ENCODE peak calls at places on chromosome 4, in ten cellular contexts. One of them, this sample, is unnamed.

GRCh38 chr4:83516042-83516772 is 19.7 kb upstream of the GPAT3 start:
- DNase-seq in AG10803: peak; percentile 60
- DNase-seq in GM18507: no peak
- DNase-seq in memory B cell: no peak
- DNase-seq in hepatocyte: no peak
- DNase-seq in caudate nucleus: no peak
- DNase-seq in AG08396: peak; percentile 35
- DNase-seq in brain microvascular endothelial cell: peak; percentile 32
- DNase-seq in glutamatergic neuron: no peak
- DNase-seq in activated naive CD8-positive, alpha-beta T cell treated with anti-CD3 and anti-CD28 coated beads, Interleukin-2, amount 50 U/mL, for 24 hours: no peak
- DNase-seq in this sample: no peak

GRCh38 chr4:47106561-47106960 is 75.2 kb downstream of the GABRB1 start:
- DNase-seq in glutamatergic neuron: no peak
- DNase-seq in hepatocyte: no peak
- DNase-seq in caudate nucleus: no peak
- DNase-seq in memory B cell: no peak
- DNase-seq in AG08396: peak; percentile 11
- DNase-seq in brain microvascular endothelial cell: no peak
- DNase-seq in GM18507: no peak
- DNase-seq in activated naive CD8-positive, alpha-beta T cell treated with anti-CD3 and anti-CD28 coated beads, Interleukin-2, amount 50 U/mL, for 24 hours: no peak
- DNase-seq in AG10803: no peak
- DNase-seq in this sample: no peak

GRCh38 chr4:4323705-4324534 is 33.9 kb downstream of the ZBTB49 start:
- DNase-seq in brain microvascular endothelial cell: peak; percentile 7
- DNase-seq in hepatocyte: no peak
- DNase-seq in activated naive CD8-positive, alpha-beta T cell treated with anti-CD3 and anti-CD28 coated beads, Interleukin-2, amount 50 U/mL, for 24 hours: no peak
- DNase-seq in AG10803: no peak
- DNase-seq in AG08396: no peak
- DNase-seq in caudate nucleus: no peak
- DNase-seq in memory B cell: no peak
- DNase-seq in glutamatergic neuron: no peak
- DNase-seq in GM18507: no peak
- DNase-seq in this sample: no peak

GRCh38 chr4:15262396-15262795 is 165.4 kb upstream of the C1QTNF7 start:
- DNase-seq in activated naive CD8-positive, alpha-beta T cell treated with anti-CD3 and anti-CD28 coated beads, Interleukin-2, amount 50 U/mL, for 24 hours: no peak
- DNase-seq in hepatocyte: no peak
- DNase-seq in glutamatergic neuron: no peak
- DNase-seq in GM18507: no peak
- DNase-seq in memory B cell: no peak
- DNase-seq in AG10803: no peak
- DNase-seq in caudate nucleus: no peak
- DNase-seq in brain microvascular endothelial cell: peak; percentile 38
- DNase-seq in AG08396: no peak
- DNase-seq in this sample: no peak

GRCh38 chr4:145890689-145891088 is 47.9 kb downstream of the ZNF827 start:
- DNase-seq in AG10803: no peak
- DNase-seq in AG08396: no peak
- DNase-seq in activated naive CD8-positive, alpha-beta T cell treated with anti-CD3 and anti-CD28 coated beads, Interleukin-2, amount 50 U/mL, for 24 hours: no peak
- DNase-seq in glutamatergic neuron: no peak
- DNase-seq in GM18507: no peak
- DNase-seq in hepatocyte: no peak
- DNase-seq in brain microvascular endothelial cell: no peak
- DNase-seq in caudate nucleus: no peak
- DNase-seq in memory B cell: no peak
- DNase-seq in this sample: no peak

GRCh38 chr4:161404346-161405110 is 759.3 kb downstream of the FSTL5 start:
- DNase-seq in GM18507: no peak
- DNase-seq in glutamatergic neuron: no peak
- DNase-seq in AG08396: no peak
- DNase-seq in caudate nucleus: no peak
- DNase-seq in brain microvascular endothelial cell: no peak
- DNase-seq in memory B cell: no peak
- DNase-seq in AG10803: no peak
- DNase-seq in hepatocyte: no peak
- DNase-seq in activated naive CD8-positive, alpha-beta T cell treated with anti-CD3 and anti-CD28 coated beads, Interleukin-2, amount 50 U/mL, for 24 hours: no peak
- DNase-seq in this sample: no peak

GRCh38 chr4:168615294-168615693 is 118.4 kb downstream of the PALLD start:
- DNase-seq in AG08396: peak; percentile 18
- DNase-seq in brain microvascular endothelial cell: peak; percentile 52
- DNase-seq in AG10803: peak; percentile 99
- DNase-seq in caudate nucleus: no peak
- DNase-seq in GM18507: no peak
- DNase-seq in glutamatergic neuron: no peak
- DNase-seq in hepatocyte: no peak
- DNase-seq in activated naive CD8-positive, alpha-beta T cell treated with anti-CD3 and anti-CD28 coated beads, Interleukin-2, amount 50 U/mL, for 24 hours: no peak
- DNase-seq in memory B cell: no peak
- DNase-seq in this sample: no peak

GRCh38 chr4:176538217-176538925 is 218.6 kb downstream of the SPCS3 start:
- DNase-seq in hepatocyte: no peak
- DNase-seq in brain microvascular endothelial cell: peak; percentile 96
- DNase-seq in memory B cell: no peak
- DNase-seq in caudate nucleus: no peak
- DNase-seq in GM18507: no peak
- DNase-seq in activated naive CD8-positive, alpha-beta T cell treated with anti-CD3 and anti-CD28 coated beads, Interleukin-2, amount 50 U/mL, for 24 hours: no peak
- DNase-seq in AG08396: peak; percentile 57
- DNase-seq in glutamatergic neuron: no peak
- DNase-seq in AG10803: peak; percentile 90
- DNase-seq in this sample: no peak

GRCh38 chr4:75180790-75181776 is 248.2 kb downstream of the PARM1 start:
- DNase-seq in AG08396: peak; percentile 17
- DNase-seq in GM18507: peak; percentile 20
- DNase-seq in memory B cell: peak; percentile 15
- DNase-seq in glutamatergic neuron: no peak
- DNase-seq in activated naive CD8-positive, alpha-beta T cell treated with anti-CD3 and anti-CD28 coated beads, Interleukin-2, amount 50 U/mL, for 24 hours: no peak
- DNase-seq in hepatocyte: no peak
- DNase-seq in AG10803: peak; percentile 1
- DNase-seq in brain microvascular endothelial cell: peak; percentile 6
- DNase-seq in caudate nucleus: no peak
- DNase-seq in this sample: peak; percentile 82

GRCh38 chr4:8578717-8579116 is 1.5 kb upstream of the GPR78 start:
- DNase-seq in brain microvascular endothelial cell: no peak
- DNase-seq in memory B cell: no peak
- DNase-seq in hepatocyte: no peak
- DNase-seq in caudate nucleus: no peak
- DNase-seq in glutamatergic neuron: no peak
- DNase-seq in activated naive CD8-positive, alpha-beta T cell treated with anti-CD3 and anti-CD28 coated beads, Interleukin-2, amount 50 U/mL, for 24 hours: no peak
- DNase-seq in AG08396: no peak
- DNase-seq in GM18507: no peak
- DNase-seq in AG10803: no peak
- DNase-seq in this sample: no peak

GRCh38 chr4:181509073-181509472 is 734.1 kb upstream of the TENM3 start:
- DNase-seq in hepatocyte: no peak
- DNase-seq in AG08396: no peak
- DNase-seq in GM18507: no peak
- DNase-seq in memory B cell: no peak
- DNase-seq in AG10803: no peak
- DNase-seq in caudate nucleus: no peak
- DNase-seq in glutamatergic neuron: no peak
- DNase-seq in activated naive CD8-positive, alpha-beta T cell treated with anti-CD3 and anti-CD28 coated beads, Interleukin-2, amount 50 U/mL, for 24 hours: no peak
- DNase-seq in brain microvascular endothelial cell: no peak
- DNase-seq in this sample: no peak

GRCh38 chr4:128285085-128286023 is 2.3 kb downstream of the PGRMC2 start:
- DNase-seq in AG08396: peak; percentile 26
- DNase-seq in activated naive CD8-positive, alpha-beta T cell treated with anti-CD3 and anti-CD28 coated beads, Interleukin-2, amount 50 U/mL, for 24 hours: no peak
- DNase-seq in AG10803: peak; percentile 74
- DNase-seq in brain microvascular endothelial cell: no peak
- DNase-seq in memory B cell: no peak
- DNase-seq in caudate nucleus: no peak
- DNase-seq in hepatocyte: peak; percentile 35
- DNase-seq in GM18507: no peak
- DNase-seq in glutamatergic neuron: no peak
- DNase-seq in this sample: no peak

GRCh38 chr4:147731611-147732515 is at the start of gene ARHGAP10:
- DNase-seq in glutamatergic neuron: peak; percentile 71
- DNase-seq in caudate nucleus: peak; percentile 54
- DNase-seq in AG10803: peak; percentile 79
- DNase-seq in hepatocyte: peak; percentile 83
- DNase-seq in GM18507: peak; percentile 35
- DNase-seq in memory B cell: peak; percentile 35
- DNase-seq in brain microvascular endothelial cell: peak; percentile 62
- DNase-seq in AG08396: peak; percentile 82
- DNase-seq in activated naive CD8-positive, alpha-beta T cell treated with anti-CD3 and anti-CD28 coated beads, Interleukin-2, amount 50 U/mL, for 24 hours: peak; percentile 70
- DNase-seq in this sample: peak; percentile 82

GRCh38 chr4:153137677-153138630 is 66.3 kb upstream of the TRIM2 start:
- DNase-seq in GM18507: no peak
- DNase-seq in hepatocyte: no peak
- DNase-seq in caudate nucleus: no peak
- DNase-seq in AG10803: no peak
- DNase-seq in glutamatergic neuron: peak; percentile 25
- DNase-seq in memory B cell: no peak
- DNase-seq in AG08396: no peak
- DNase-seq in brain microvascular endothelial cell: no peak
- DNase-seq in activated naive CD8-positive, alpha-beta T cell treated with anti-CD3 and anti-CD28 coated beads, Interleukin-2, amount 50 U/mL, for 24 hours: no peak
- DNase-seq in this sample: no peak

GRCh38 chr4:1511441-1512041 is 105.3 kb upstream of the NKX1-1 start:
- DNase-seq in caudate nucleus: peak; percentile 20
- DNase-seq in brain microvascular endothelial cell: peak; percentile 49
- DNase-seq in AG08396: peak; percentile 77
- DNase-seq in AG10803: peak; percentile 80
- DNase-seq in memory B cell: no peak
- DNase-seq in activated naive CD8-positive, alpha-beta T cell treated with anti-CD3 and anti-CD28 coated beads, Interleukin-2, amount 50 U/mL, for 24 hours: peak; percentile 30
- DNase-seq in glutamatergic neuron: no peak
- DNase-seq in hepatocyte: no peak
- DNase-seq in GM18507: no peak
- DNase-seq in this sample: peak; percentile 3

GRCh38 chr4:155548173-155548572 is 118.5 kb upstream of the GUCY1A1 start:
- DNase-seq in AG10803: peak; percentile 90
- DNase-seq in glutamatergic neuron: no peak
- DNase-seq in hepatocyte: no peak
- DNase-seq in memory B cell: no peak
- DNase-seq in caudate nucleus: no peak
- DNase-seq in brain microvascular endothelial cell: no peak
- DNase-seq in activated naive CD8-positive, alpha-beta T cell treated with anti-CD3 and anti-CD28 coated beads, Interleukin-2, amount 50 U/mL, for 24 hours: no peak
- DNase-seq in AG08396: no peak
- DNase-seq in GM18507: no peak
- DNase-seq in this sample: no peak

GRCh38 chr4:123856689-123857545 is 460.3 kb downstream of the SPRY1 start:
- DNase-seq in AG08396: peak; percentile 46
- DNase-seq in hepatocyte: peak; percentile 72
- DNase-seq in activated naive CD8-positive, alpha-beta T cell treated with anti-CD3 and anti-CD28 coated beads, Interleukin-2, amount 50 U/mL, for 24 hours: no peak
- DNase-seq in memory B cell: no peak
- DNase-seq in caudate nucleus: no peak
- DNase-seq in glutamatergic neuron: peak; percentile 21
- DNase-seq in brain microvascular endothelial cell: peak; percentile 34
- DNase-seq in GM18507: no peak
- DNase-seq in AG10803: peak; percentile 44
- DNase-seq in this sample: no peak

GRCh38 chr4:2363056-2363719 is 55.3 kb downstream of the ZFYVE28 start:
- DNase-seq in hepatocyte: peak; percentile 62
- DNase-seq in brain microvascular endothelial cell: no peak
- DNase-seq in AG10803: peak; percentile 55
- DNase-seq in GM18507: no peak
- DNase-seq in AG08396: no peak
- DNase-seq in activated naive CD8-positive, alpha-beta T cell treated with anti-CD3 and anti-CD28 coated beads, Interleukin-2, amount 50 U/mL, for 24 hours: no peak
- DNase-seq in glutamatergic neuron: no peak
- DNase-seq in memory B cell: no peak
- DNase-seq in caudate nucleus: no peak
- DNase-seq in this sample: no peak

GRCh38 chr4:168421055-168421454 is 59.2 kb downstream of the DDX60L start:
- DNase-seq in AG10803: no peak
- DNase-seq in activated naive CD8-positive, alpha-beta T cell treated with anti-CD3 and anti-CD28 coated beads, Interleukin-2, amount 50 U/mL, for 24 hours: no peak
- DNase-seq in memory B cell: no peak
- DNase-seq in GM18507: no peak
- DNase-seq in caudate nucleus: no peak
- DNase-seq in glutamatergic neuron: no peak
- DNase-seq in hepatocyte: no peak
- DNase-seq in brain microvascular endothelial cell: no peak
- DNase-seq in AG08396: no peak
- DNase-seq in this sample: no peak

GRCh38 chr4:165439981-165440380 is 61.2 kb downstream of the CPE start:
- DNase-seq in brain microvascular endothelial cell: no peak
- DNase-seq in memory B cell: no peak
- DNase-seq in AG08396: no peak
- DNase-seq in activated naive CD8-positive, alpha-beta T cell treated with anti-CD3 and anti-CD28 coated beads, Interleukin-2, amount 50 U/mL, for 24 hours: no peak
- DNase-seq in caudate nucleus: no peak
- DNase-seq in GM18507: no peak
- DNase-seq in AG10803: no peak
- DNase-seq in glutamatergic neuron: no peak
- DNase-seq in hepatocyte: no peak
- DNase-seq in this sample: no peak

GRCh38 chr4:2797545-2798305 is 4.8 kb downstream of the SH3BP2 start:
- DNase-seq in brain microvascular endothelial cell: no peak
- DNase-seq in glutamatergic neuron: peak; percentile 13
- DNase-seq in memory B cell: peak; percentile 14
- DNase-seq in caudate nucleus: no peak
- DNase-seq in activated naive CD8-positive, alpha-beta T cell treated with anti-CD3 and anti-CD28 coated beads, Interleukin-2, amount 50 U/mL, for 24 hours: no peak
- DNase-seq in hepatocyte: no peak
- DNase-seq in GM18507: no peak
- DNase-seq in AG10803: no peak
- DNase-seq in AG08396: no peak
- DNase-seq in this sample: peak; percentile 6

GRCh38 chr4:67014592-67014991 is 530.7 kb downstream of the CENPC start:
- DNase-seq in caudate nucleus: no peak
- DNase-seq in activated naive CD8-positive, alpha-beta T cell treated with anti-CD3 and anti-CD28 coated beads, Interleukin-2, amount 50 U/mL, for 24 hours: no peak
- DNase-seq in glutamatergic neuron: no peak
- DNase-seq in AG08396: no peak
- DNase-seq in memory B cell: no peak
- DNase-seq in hepatocyte: peak; percentile 66
- DNase-seq in AG10803: no peak
- DNase-seq in brain microvascular endothelial cell: no peak
- DNase-seq in GM18507: no peak
- DNase-seq in this sample: no peak

GRCh38 chr4:11623726-11624037 is 195.0 kb upstream of the HS3ST1 start:
- DNase-seq in AG08396: no peak
- DNase-seq in brain microvascular endothelial cell: no peak
- DNase-seq in caudate nucleus: no peak
- DNase-seq in activated naive CD8-positive, alpha-beta T cell treated with anti-CD3 and anti-CD28 coated beads, Interleukin-2, amount 50 U/mL, for 24 hours: no peak
- DNase-seq in GM18507: no peak
- DNase-seq in glutamatergic neuron: no peak
- DNase-seq in AG10803: no peak
- DNase-seq in memory B cell: no peak
- DNase-seq in hepatocyte: peak; percentile 59
- DNase-seq in this sample: peak; percentile 22

GRCh38 chr4:26787461-26788340 is 72.9 kb upstream of the STIM2 start:
- DNase-seq in AG10803: peak; percentile 30
- DNase-seq in memory B cell: no peak
- DNase-seq in caudate nucleus: peak; percentile 45
- DNase-seq in GM18507: no peak
- DNase-seq in AG08396: no peak
- DNase-seq in brain microvascular endothelial cell: peak; percentile 53
- DNase-seq in hepatocyte: peak; percentile 64
- DNase-seq in glutamatergic neuron: no peak
- DNase-seq in activated naive CD8-positive, alpha-beta T cell treated with anti-CD3 and anti-CD28 coated beads, Interleukin-2, amount 50 U/mL, for 24 hours: peak; percentile 62
- DNase-seq in this sample: peak; percentile 9

GRCh38 chr4:41465135-41465761 is 72.7 kb upstream of the LIMCH1 start:
- DNase-seq in AG08396: no peak
- DNase-seq in hepatocyte: no peak
- DNase-seq in brain microvascular endothelial cell: no peak
- DNase-seq in glutamatergic neuron: no peak
- DNase-seq in GM18507: no peak
- DNase-seq in activated naive CD8-positive, alpha-beta T cell treated with anti-CD3 and anti-CD28 coated beads, Interleukin-2, amount 50 U/mL, for 24 hours: no peak
- DNase-seq in AG10803: no peak
- DNase-seq in memory B cell: no peak
- DNase-seq in caudate nucleus: no peak
- DNase-seq in this sample: no peak

GRCh38 chr4:64360664-64361398 is 48.4 kb downstream of the TECRL start:
- DNase-seq in AG10803: no peak
- DNase-seq in caudate nucleus: no peak
- DNase-seq in hepatocyte: no peak
- DNase-seq in memory B cell: no peak
- DNase-seq in activated naive CD8-positive, alpha-beta T cell treated with anti-CD3 and anti-CD28 coated beads, Interleukin-2, amount 50 U/mL, for 24 hours: no peak
- DNase-seq in AG08396: no peak
- DNase-seq in brain microvascular endothelial cell: no peak
- DNase-seq in glutamatergic neuron: no peak
- DNase-seq in GM18507: no peak
- DNase-seq in this sample: no peak

This sample was measured in GM12865.